ENCODE peak calls at places on chromosomes 4 and X, in eight cellular contexts. O is activated T-cell treated with anti-CD3 and anti-CD28 coated beads for 1 hour; D is stimulated activated CD4-positive, alpha-beta T cell treated with anti-CD3 and anti-CD28 coated beads, Interleukin-2, amount 100 ng/mL, for 48 hours; J is astrocyte; N is skeletal muscle cell; U is pulmonary artery endothelial cell; K is GM03348; T is fibroblast of the aortic adventitia. R is an unnamed sample.

GRCh38 chr4:94653984-94654609 is 103.7 kb upstream of the BMPR1B start:
- DNase-seq in U (no peak), O (no peak), T (no peak), K (no peak), D (no peak), J (no peak), N (no peak), R (no peak)

GRCh38 chr4:186297013-186297645 is 31.1 kb downstream of the F11 start:
- DNase-seq in T (peak; percentile 70), U (no peak), K (peak; percentile 70), J (peak; percentile 24), D (no peak), O (no peak), N (peak; percentile 21), R (no peak)

GRCh38 chr4:119785963-119786362 is 157.4 kb upstream of the PDE5A start:
- DNase-seq in K (peak; percentile 17), U (no peak), T (peak; percentile 70), N (no peak), J (peak; percentile 10), O (no peak), D (no peak), R (no peak)

GRCh38 chrX:11129546-11129945 is 18.4 kb downstream of the HCCS start:
- DNase-seq in U (no peak), T (peak; percentile 8), K (no peak), O (no peak), N (peak; percentile 18), D (no peak), J (no peak), R (no peak)

GRCh38 chr4:181525641-181526040 is 717.6 kb upstream of the TENM3 start:
- DNase-seq in J (no peak), T (no peak), K (no peak), O (no peak), D (no peak), N (no peak), U (no peak), R (no peak)

GRCh38 chr4:123599920-123600394 is 203.4 kb downstream of the SPRY1 start:
- DNase-seq in O (peak; percentile 26), D (no peak), T (no peak), J (peak; percentile 57), U (peak; percentile 72), K (peak; percentile 25), N (peak; percentile 39), R (no peak)

GRCh38 chr4:153079824-153080486 is 124.3 kb upstream of the TRIM2 start:
- DNase-seq in J (no peak), N (no peak), U (no peak), D (no peak), T (no peak), O (no peak), K (no peak), R (no peak)

GRCh38 chr4:47002593-47002992 is 9.2 kb upstream of the GABRA4 start:
- DNase-seq in O (no peak), T (peak; percentile 30), J (no peak), K (no peak), U (no peak), D (no peak), N (no peak), R (no peak)

GRCh38 chrX:108001218-108001814 is 19.1 kb upstream of the TEX13B start:
- DNase-seq in K (peak; percentile 12), D (no peak), J (peak; percentile 4), T (peak; percentile 41), N (no peak), O (no peak), U (no peak), R (no peak)

GRCh38 chr4:37973481-37973880 is 13.3 kb downstream of the PTTG2 start:
- DNase-seq in K (no peak), D (no peak), T (no peak), O (no peak), J (no peak), U (no peak), N (no peak), R (no peak)

GRCh38 chr4:111070390-111070789 is 447.5 kb upstream of the PITX2 start:
- DNase-seq in J (no peak), T (peak; percentile 23), U (no peak), N (peak; percentile 35), K (peak; percentile 24), O (no peak), D (no peak), R (no peak)

GRCh38 chrX:317424-318067 is 1.1 kb downstream of the GTPBP6 start:
- DNase-seq in T (no peak), D (peak; percentile 93), J (no peak), O (no peak), U (no peak), K (peak; percentile 88), N (no peak), R (no peak)

GRCh38 chrX:120726294-120726693 is 96.4 kb upstream of the C1GALT1C1 start:
- DNase-seq in N (no peak), O (no peak), T (no peak), D (no peak), U (no peak), K (no peak), J (no peak), R (no peak)

GRCh38 chr4:85776579-85776978 is 301.6 kb downstream of the ARHGAP24 start:
- DNase-seq in O (no peak), N (no peak), D (no peak), K (no peak), T (no peak), J (peak; percentile 62), U (peak; percentile 78), R (no peak)

GRCh38 chrX:81957900-81958545 is 756.1 kb downstream of the SH3BGRL start:
- DNase-seq in D (no peak), T (no peak), U (no peak), K (peak; percentile 0), J (no peak), N (no peak), O (no peak), R (no peak)

GRCh38 chr4:17618926-17619325 is 4.5 kb downstream of the MED28 start:
- DNase-seq in O (no peak), D (no peak), T (no peak), U (no peak), J (no peak), N (no peak), K (no peak), R (no peak)

GRCh38 chr4:74316397-74316796 is 8.1 kb downstream of the EPGN start:
- DNase-seq in N (peak; percentile 11), K (no peak), O (no peak), T (peak; percentile 44), J (no peak), U (no peak), D (no peak), R (no peak)

GRCh38 chr4:25654971-25655963 is at the start of gene SLC34A2:
- DNase-seq in T (no peak), D (no peak), U (no peak), K (no peak), O (no peak), J (no peak), N (no peak), R (peak; percentile 54)

GRCh38 chrX:37926700-37927099 is 79.3 kb upstream of the DYNLT3 start:
- DNase-seq in J (peak; percentile 25), N (peak; percentile 4), O (no peak), K (peak; percentile 29), D (no peak), T (peak; percentile 66), U (no peak), R (no peak)

GRCh38 chr4:139279723-139280620 is at the start of gene MGARP:
- DNase-seq in K (peak; percentile 24), D (peak; percentile 23), N (no peak), J (peak; percentile 27), U (no peak), T (no peak), O (peak; percentile 10), R (peak; percentile 11)

GRCh38 chrX:119693032-119693995 is at the start of gene SEPTIN6:
- DNase-seq in K (peak; percentile 77), O (peak; percentile 70), J (peak; percentile 60), D (peak; percentile 82), U (no peak), T (peak; percentile 43), N (peak; percentile 35), R (peak; percentile 57)

GRCh38 chr4:147360301-147360700 is 120.6 kb upstream of the EDNRA start:
- DNase-seq in J (peak; percentile 94), D (no peak), U (no peak), N (peak; percentile 87), T (peak; percentile 90), O (no peak), K (peak; percentile 52), R (no peak)

GRCh38 chr4:109229028-109229427 is 73.4 kb downstream of the COL25A1 start:
- DNase-seq in T (no peak), O (no peak), D (no peak), J (no peak), K (no peak), U (no peak), N (no peak), R (no peak)

GRCh38 chr4:100870940-100871772 is 353.3 kb upstream of the EMCN start:
- DNase-seq in N (no peak), J (no peak), O (no peak), K (no peak), T (no peak), U (no peak), D (no peak), R (no peak)

GRCh38 chr4:141711211-141711610 is 74.8 kb downstream of the IL15 start:
- DNase-seq in T (peak; percentile 69), J (peak; percentile 6), K (peak; percentile 57), N (no peak), D (no peak), O (no peak), U (no peak), R (no peak)

GRCh38 chr4:160980091-160980490 is 1183.7 kb downstream of the FSTL5 start:
- DNase-seq in U (no peak), N (no peak), K (no peak), J (no peak), D (no peak), O (no peak), T (no peak), R (no peak)

GRCh38 chr4:141240671-141241070 is 20.0 kb downstream of the ZNF330 start:
- DNase-seq in J (no peak), U (no peak), K (no peak), T (no peak), D (no peak), N (no peak), O (no peak), R (no peak)

GRCh38 chrX:132489256-132490085 is 633 bp upstream of the MBNL3 start:
- DNase-seq in D (peak; percentile 28), N (no peak), J (peak; percentile 10), T (peak; percentile 16), O (peak; percentile 20), K (peak; percentile 62), U (no peak), R (peak; percentile 50)

GRCh38 chrX:20515841-20516461 is 249.2 kb upstream of the RPS6KA3 start:
- DNase-seq in U (peak; percentile 47), T (peak; percentile 83), K (peak; percentile 47), J (peak; percentile 96), D (peak; percentile 20), O (no peak), N (peak; percentile 62), R (no peak)

GRCh38 chr4:41537267-41537890 is 578 bp upstream of the LIMCH1 start:
- DNase-seq in U (no peak), J (no peak), T (no peak), N (no peak), D (no peak), O (no peak), K (no peak), R (no peak)

GRCh38 chr4:185895866-185896265 is 83.9 kb upstream of the SORBS2 start:
- DNase-seq in J (no peak), T (no peak), U (no peak), O (no peak), K (no peak), D (no peak), N (no peak), R (no peak)

GRCh38 chrX:34956915-34957314 is 14.3 kb downstream of the FAM47B start:
- DNase-seq in D (no peak), J (peak; percentile 50), O (no peak), T (peak; percentile 52), N (no peak), U (no peak), K (peak; percentile 39), R (no peak)

GRCh38 chr4:69977582-69977981 is 12.1 kb upstream of the CSN2 start:
- DNase-seq in K (no peak), N (peak; percentile 41), D (no peak), J (peak; percentile 10), U (no peak), T (no peak), O (no peak), R (no peak)